ENCODE peak calls at places on chromosomes 5 and 9, in six cellular contexts. One of them, this sample, is unnamed.

GRCh38 chr9:99445377-99445891 is 223.4 kb downstream of the SEC61B start:
- DNase-seq in stimulated activated CD8-positive, alpha-beta memory T cell treated with anti-CD3 and anti-CD28 coated beads, Interleukin-15, amount 100 ng/mL, for 24 hours: no peak
- DNase-seq in NCI-H1092 treated with DMSO at 0.1 percent for 48 hours: no peak
- DNase-seq in T-helper 2 cell: no peak
- DNase-seq in fibroblast of lung: peak
- DNase-seq in HCEC 1CT: peak
- DNase-seq in this sample: no peak

GRCh38 chr9:79657891-79658290 is 86.1 kb downstream of the TLE4 start:
- DNase-seq in stimulated activated CD8-positive, alpha-beta memory T cell treated with anti-CD3 and anti-CD28 coated beads, Interleukin-15, amount 100 ng/mL, for 24 hours: no peak
- DNase-seq in HCEC 1CT: peak
- DNase-seq in T-helper 2 cell: no peak
- DNase-seq in fibroblast of lung: peak
- DNase-seq in NCI-H1092 treated with DMSO at 0.1 percent for 48 hours: no peak
- DNase-seq in this sample: no peak

GRCh38 chr9:133784731-133785561 is 46.8 kb upstream of the SARDH start:
- DNase-seq in stimulated activated CD8-positive, alpha-beta memory T cell treated with anti-CD3 and anti-CD28 coated beads, Interleukin-15, amount 100 ng/mL, for 24 hours: no peak
- DNase-seq in NCI-H1092 treated with DMSO at 0.1 percent for 48 hours: no peak
- DNase-seq in HCEC 1CT: no peak
- DNase-seq in T-helper 2 cell: no peak
- DNase-seq in fibroblast of lung: no peak
- DNase-seq in this sample: no peak

GRCh38 chr5:180494060-180494509 is at the start of gene CNOT6:
- DNase-seq in HCEC 1CT: peak
- DNase-seq in stimulated activated CD8-positive, alpha-beta memory T cell treated with anti-CD3 and anti-CD28 coated beads, Interleukin-15, amount 100 ng/mL, for 24 hours: peak
- DNase-seq in fibroblast of lung: peak
- DNase-seq in NCI-H1092 treated with DMSO at 0.1 percent for 48 hours: peak
- DNase-seq in T-helper 2 cell: peak
- DNase-seq in this sample: peak

GRCh38 chr5:124349931-124350330 is 396.5 kb downstream of the ZNF608 start:
- DNase-seq in stimulated activated CD8-positive, alpha-beta memory T cell treated with anti-CD3 and anti-CD28 coated beads, Interleukin-15, amount 100 ng/mL, for 24 hours: no peak
- DNase-seq in HCEC 1CT: no peak
- DNase-seq in NCI-H1092 treated with DMSO at 0.1 percent for 48 hours: no peak
- DNase-seq in T-helper 2 cell: no peak
- DNase-seq in fibroblast of lung: no peak
- DNase-seq in this sample: no peak

GRCh38 chr9:37968228-37968672 is 64.3 kb upstream of the SLC25A51 start:
- DNase-seq in T-helper 2 cell: no peak
- DNase-seq in stimulated activated CD8-positive, alpha-beta memory T cell treated with anti-CD3 and anti-CD28 coated beads, Interleukin-15, amount 100 ng/mL, for 24 hours: no peak
- DNase-seq in fibroblast of lung: peak
- DNase-seq in HCEC 1CT: peak
- DNase-seq in NCI-H1092 treated with DMSO at 0.1 percent for 48 hours: no peak
- DNase-seq in this sample: no peak

GRCh38 chr5:10157085-10157669 is 92.5 kb downstream of the ATPSCKMT start:
- DNase-seq in NCI-H1092 treated with DMSO at 0.1 percent for 48 hours: no peak
- DNase-seq in fibroblast of lung: no peak
- DNase-seq in stimulated activated CD8-positive, alpha-beta memory T cell treated with anti-CD3 and anti-CD28 coated beads, Interleukin-15, amount 100 ng/mL, for 24 hours: no peak
- DNase-seq in HCEC 1CT: no peak
- DNase-seq in T-helper 2 cell: no peak
- DNase-seq in this sample: no peak

GRCh38 chr5:176466245-176466871 is 18.2 kb downstream of the FAF2 start:
- DNase-seq in NCI-H1092 treated with DMSO at 0.1 percent for 48 hours: no peak
- DNase-seq in fibroblast of lung: peak
- DNase-seq in stimulated activated CD8-positive, alpha-beta memory T cell treated with anti-CD3 and anti-CD28 coated beads, Interleukin-15, amount 100 ng/mL, for 24 hours: no peak
- DNase-seq in T-helper 2 cell: no peak
- DNase-seq in HCEC 1CT: peak
- DNase-seq in this sample: no peak

GRCh38 chr5:115345344-115345743 is 48.9 kb upstream of the CCDC112 start:
- DNase-seq in T-helper 2 cell: no peak
- DNase-seq in stimulated activated CD8-positive, alpha-beta memory T cell treated with anti-CD3 and anti-CD28 coated beads, Interleukin-15, amount 100 ng/mL, for 24 hours: no peak
- DNase-seq in fibroblast of lung: no peak
- DNase-seq in HCEC 1CT: no peak
- DNase-seq in NCI-H1092 treated with DMSO at 0.1 percent for 48 hours: no peak
- DNase-seq in this sample: no peak

GRCh38 chr5:138533973-138534941 is 8.8 kb downstream of the ETF1 start:
- DNase-seq in fibroblast of lung: no peak
- DNase-seq in NCI-H1092 treated with DMSO at 0.1 percent for 48 hours: no peak
- DNase-seq in T-helper 2 cell: no peak
- DNase-seq in stimulated activated CD8-positive, alpha-beta memory T cell treated with anti-CD3 and anti-CD28 coated beads, Interleukin-15, amount 100 ng/mL, for 24 hours: no peak
- DNase-seq in HCEC 1CT: no peak
- DNase-seq in this sample: no peak

GRCh38 chr5:175696139-175696854 is 38.4 kb downstream of the HRH2 start:
- DNase-seq in NCI-H1092 treated with DMSO at 0.1 percent for 48 hours: no peak
- DNase-seq in T-helper 2 cell: peak
- DNase-seq in HCEC 1CT: peak
- DNase-seq in fibroblast of lung: no peak
- DNase-seq in stimulated activated CD8-positive, alpha-beta memory T cell treated with anti-CD3 and anti-CD28 coated beads, Interleukin-15, amount 100 ng/mL, for 24 hours: peak
- DNase-seq in this sample: peak

GRCh38 chr5:172985596-172985995 is 2.0 kb downstream of the ATP6V0E1 start:
- DNase-seq in HCEC 1CT: no peak
- DNase-seq in T-helper 2 cell: no peak
- DNase-seq in fibroblast of lung: no peak
- DNase-seq in NCI-H1092 treated with DMSO at 0.1 percent for 48 hours: no peak
- DNase-seq in stimulated activated CD8-positive, alpha-beta memory T cell treated with anti-CD3 and anti-CD28 coated beads, Interleukin-15, amount 100 ng/mL, for 24 hours: no peak
- DNase-seq in this sample: no peak